ENCODE peak calls at places on chromosomes 16 and 17, in nine cellular contexts. H, F, S, R, O, J, B, A and T are unnamed samples.

GRCh38 chr17:75755205-75755901 is 9.6 kb downstream of the GALK1 start:
- DNase-seq in H (no peak), F (peak; percentile 69), S (peak; percentile 53), R (no peak), O (no peak), J (no peak), B (no peak), A (no peak), T (no peak)

GRCh38 chr16:87331241-87331801 is 14.1 kb upstream of the C16orf95 start:
- DNase-seq in H (no peak), F (no peak), S (no peak), R (no peak), O (no peak), J (no peak), B (no peak), A (no peak), T (no peak)

GRCh38 chr16:84086996-84087395 is 29.7 kb downstream of the MBTPS1 start:
- DNase-seq in H (no peak), F (no peak), S (no peak), R (no peak), O (no peak), J (no peak), B (no peak), A (no peak), T (no peak)

GRCh38 chr16:22252317-22252716 is 44.9 kb upstream of the POLR3E start:
- DNase-seq in H (no peak), F (peak; percentile 55), S (no peak), R (no peak), O (no peak), J (no peak), B (no peak), A (no peak), T (no peak)

GRCh38 chr16:23482778-23483177 is 27.5 kb downstream of the GGA2 start:
- DNase-seq in H (no peak), F (no peak), S (no peak), R (no peak), O (no peak), J (no peak), B (no peak), A (no peak), T (no peak)

GRCh38 chr17:83174859-83175550 is 95.6 kb downstream of the METRNL start:
- DNase-seq in H (no peak), F (peak; percentile 35), S (no peak), R (no peak), O (no peak), J (no peak), B (no peak), A (no peak), T (no peak)

GRCh38 chr17:81566461-81567126 is 14.4 kb upstream of the FAAP100 start:
- DNase-seq in H (peak; percentile 96), F (no peak), S (peak; percentile 90), R (peak; percentile 85), O (peak; percentile 87), J (peak; percentile 98), B (peak; percentile 95), A (no peak), T (peak; percentile 70)

GRCh38 chr17:61997649-61998048 is 67.4 kb downstream of the MED13 start:
- DNase-seq in H (peak; percentile 49), F (no peak), S (no peak), R (no peak), O (peak; percentile 32), J (peak; percentile 27), B (peak; percentile 75), A (no peak), T (no peak)

GRCh38 chr16:78775161-78775561 is 675.7 kb downstream of the WWOX start:
- DNase-seq in H (no peak), F (no peak), S (no peak), R (no peak), O (no peak), J (no peak), B (no peak), A (no peak), T (no peak)

GRCh38 chr17:79981661-79982101 is 54.0 kb downstream of the TBC1D16 start:
- DNase-seq in H (no peak), F (peak; percentile 39), S (no peak), R (no peak), O (no peak), J (no peak), B (no peak), A (no peak), T (no peak)

GRCh38 chr17:66847704-66848103 is 12.8 kb downstream of the CACNG5 start:
- DNase-seq in H (no peak), F (no peak), S (no peak), R (no peak), O (no peak), J (no peak), B (no peak), A (no peak), T (no peak)

GRCh38 chr17:71338396-71338795 is 782.4 kb upstream of the SOX9 start:
- DNase-seq in H (peak; percentile 9), F (no peak), S (peak; percentile 95), R (no peak), O (no peak), J (peak; percentile 68), B (no peak), A (no peak), T (no peak)

GRCh38 chr16:3118846-3119245 is 6.5 kb downstream of the ZNF205 start:
- DNase-seq in H (no peak), F (no peak), S (no peak), R (no peak), O (no peak), J (no peak), B (no peak), A (no peak), T (no peak)

GRCh38 chr16:79601092-79601977 is 798 bp upstream of the MAF start:
- DNase-seq in H (no peak), F (peak; percentile 80), S (peak; percentile 49), R (no peak), O (peak; percentile 36), J (peak; percentile 31), B (no peak), A (no peak), T (no peak)

GRCh38 chr16:75942901-75943300 is 216.6 kb upstream of the CPHXL start:
- DNase-seq in H (no peak), F (no peak), S (no peak), R (no peak), O (no peak), J (no peak), B (no peak), A (no peak), T (no peak)

GRCh38 chr17:77528516-77529327 is 388.0 kb downstream of the SEC14L1 start:
- DNase-seq in H (no peak), F (peak; percentile 92), S (no peak), R (peak; percentile 68), O (no peak), J (no peak), B (no peak), A (peak; percentile 73), T (no peak)

GRCh38 chr16:81548901-81549546 is 104.4 kb downstream of the CMIP start:
- DNase-seq in H (no peak), F (no peak), S (no peak), R (no peak), O (no peak), J (no peak), B (no peak), A (no peak), T (no peak)

GRCh38 chr17:14699569-14700190 is 398.8 kb downstream of the HS3ST3B1 start:
- DNase-seq in H (no peak), F (no peak), S (no peak), R (no peak), O (no peak), J (no peak), B (no peak), A (no peak), T (no peak)

GRCh38 chr16:67865318-67865717 is 7.5 kb upstream of the EDC4 start:
- DNase-seq in H (no peak), F (peak; percentile 86), S (peak; percentile 64), R (peak; percentile 53), O (peak; percentile 62), J (peak; percentile 57), B (peak; percentile 47), A (peak; percentile 42), T (no peak)

GRCh38 chr17:50627782-50628601 is 6.7 kb upstream of the ABCC3 start:
- DNase-seq in H (no peak), F (peak; percentile 89), S (no peak), R (no peak), O (no peak), J (peak; percentile 27), B (no peak), A (no peak), T (no peak)

GRCh38 chr17:42275527-42276358 is 448 bp downstream of the STAT5B start:
- DNase-seq in H (no peak), F (peak; percentile 77), S (peak; percentile 47), R (no peak), O (peak; percentile 46), J (peak; percentile 66), B (no peak), A (peak; percentile 19), T (peak; percentile 38)

GRCh38 chr17:4648741-4649140 is 7.3 kb upstream of the ALOX15 start:
- DNase-seq in H (no peak), F (no peak), S (no peak), R (no peak), O (no peak), J (peak; percentile 29), B (no peak), A (no peak), T (no peak)